ENCODE peak calls at places on chromosomes 6 and 20, in four cellular contexts. N is HepG2, Q is GM12878, J is K562. Y is an unnamed sample.

GRCh38 chr6:45998524-45998923 is 17.1 kb downstream of the CLIC5 start:
- DNase-seq in N (no peak), Q (no peak), J (no peak), Y (no peak)

GRCh38 chr6:72037006-72037405 is 150.7 kb downstream of the RIMS1 start:
- DNase-seq in N (no peak), Q (no peak), J (no peak), Y (no peak)

GRCh38 chr6:106359989-106360409 is 518 bp upstream of the CRYBG1 start:
- DNase-seq in N (no peak), Q (no peak), J (no peak), Y (no peak)

GRCh38 chr6:133637874-133638273 is 251.0 kb upstream of the TCF21 start:
- DNase-seq in N (no peak), Q (no peak), J (no peak), Y (no peak)

GRCh38 chr6:117496383-117496990 is 14.0 kb downstream of the DCBLD1 start:
- DNase-seq in N (no peak), Q (no peak), J (no peak), Y (no peak)

GRCh38 chr6:106134906-106135634 is 48.9 kb downstream of the PRDM1 start:
- DNase-seq in N (peak; percentile 53), Q (no peak), J (peak; percentile 59), Y (no peak)

GRCh38 chr20:63457737-63458136 is 14.7 kb downstream of the KCNQ2 start:
- DNase-seq in N (no peak), Q (no peak), J (no peak), Y (peak; percentile 69)

GRCh38 chr20:7765221-7765620 is 175.0 kb downstream of the HAO1 start:
- DNase-seq in N (no peak), Q (no peak), J (no peak), Y (no peak)

GRCh38 chr20:9407805-9408421 is 106.5 kb upstream of the LAMP5 start:
- DNase-seq in N (peak; percentile 65), Q (peak; percentile 53), J (peak; percentile 51), Y (peak; percentile 57)

GRCh38 chr6:160462551-160463109 is 114.5 kb downstream of the SLC22A3 start:
- DNase-seq in N (no peak), Q (peak; percentile 69), J (no peak), Y (no peak)

GRCh38 chr6:33272358-33273128 is 668 bp downstream of the RPS18 start:
- DNase-seq in N (no peak), Q (no peak), J (peak; percentile 40), Y (no peak)

GRCh38 chr6:123393333-123393732 is 243.4 kb downstream of the TRDN start:
- DNase-seq in N (peak; percentile 6), Q (no peak), J (no peak), Y (no peak)

GRCh38 chr6:43511824-43512415 is 1.8 kb upstream of the LRRC73 start:
- DNase-seq in N (no peak), Q (no peak), J (no peak), Y (no peak)

GRCh38 chr6:168381726-168382458 is 59.1 kb upstream of the SMOC2 start:
- DNase-seq in N (no peak), Q (no peak), J (no peak), Y (no peak)

GRCh38 chr6:157732007-157732406 is 91.0 kb upstream of the SNX9 start:
- DNase-seq in N (no peak), Q (no peak), J (no peak), Y (no peak)

GRCh38 chr6:36545767-36546663 is 1.3 kb downstream of the STK38 start:
- DNase-seq in N (no peak), Q (no peak), J (no peak), Y (peak; percentile 45)

GRCh38 chr6:71254323-71254722 is 34.3 kb upstream of the OGFRL1 start:
- DNase-seq in N (no peak), Q (no peak), J (no peak), Y (peak; percentile 76)

GRCh38 chr6:7976485-7977010 is 66.0 kb upstream of the TXNDC5 start:
- DNase-seq in N (no peak), Q (no peak), J (no peak), Y (no peak)

GRCh38 chr6:43768983-43769525 is 957 bp upstream of the VEGFA start:
- DNase-seq in N (no peak), Q (no peak), J (no peak), Y (peak; percentile 73)

GRCh38 chr6:134846031-134846430 is 103.9 kb downstream of the ALDH8A1 start:
- DNase-seq in N (no peak), Q (no peak), J (no peak), Y (no peak)

GRCh38 chr6:11428895-11429294 is 108.7 kb upstream of the TMEM170B start:
- DNase-seq in N (peak; percentile 80), Q (peak; percentile 83), J (no peak), Y (no peak)

GRCh38 chr20:44734938-44735337 is 10.7 kb upstream of the KCNK15 start:
- DNase-seq in N (no peak), Q (no peak), J (no peak), Y (no peak)

GRCh38 chr20:5168582-5169396 is 42.0 kb downstream of the CDS2 start:
- DNase-seq in N (no peak), Q (no peak), J (no peak), Y (no peak)

GRCh38 chr6:5214570-5215052 is 46.1 kb downstream of the LYRM4 start:
- DNase-seq in N (peak; percentile 25), Q (no peak), J (peak; percentile 84), Y (peak; percentile 54)

GRCh38 chr20:20463933-20464374 is 96.0 kb downstream of the INSM1 start:
- DNase-seq in N (no peak), Q (peak; percentile 35), J (no peak), Y (no peak)

GRCh38 chr6:119308048-119308570 is 41.5 kb downstream of the MAN1A1 start:
- DNase-seq in N (peak; percentile 83), Q (no peak), J (no peak), Y (no peak)
- TF ChIP-seq FOXM1 in N (no peak), Q (no peak), J (no peak), Y (no peak)

GRCh38 chr6:99741092-99741491 is 134.5 kb downstream of the PRDM13 start:
- DNase-seq in N (no peak), Q (no peak), J (no peak), Y (no peak)
- TF ChIP-seq NFIC in N (no peak), Q (no peak), J (no peak), Y (no peak)

DNA sequence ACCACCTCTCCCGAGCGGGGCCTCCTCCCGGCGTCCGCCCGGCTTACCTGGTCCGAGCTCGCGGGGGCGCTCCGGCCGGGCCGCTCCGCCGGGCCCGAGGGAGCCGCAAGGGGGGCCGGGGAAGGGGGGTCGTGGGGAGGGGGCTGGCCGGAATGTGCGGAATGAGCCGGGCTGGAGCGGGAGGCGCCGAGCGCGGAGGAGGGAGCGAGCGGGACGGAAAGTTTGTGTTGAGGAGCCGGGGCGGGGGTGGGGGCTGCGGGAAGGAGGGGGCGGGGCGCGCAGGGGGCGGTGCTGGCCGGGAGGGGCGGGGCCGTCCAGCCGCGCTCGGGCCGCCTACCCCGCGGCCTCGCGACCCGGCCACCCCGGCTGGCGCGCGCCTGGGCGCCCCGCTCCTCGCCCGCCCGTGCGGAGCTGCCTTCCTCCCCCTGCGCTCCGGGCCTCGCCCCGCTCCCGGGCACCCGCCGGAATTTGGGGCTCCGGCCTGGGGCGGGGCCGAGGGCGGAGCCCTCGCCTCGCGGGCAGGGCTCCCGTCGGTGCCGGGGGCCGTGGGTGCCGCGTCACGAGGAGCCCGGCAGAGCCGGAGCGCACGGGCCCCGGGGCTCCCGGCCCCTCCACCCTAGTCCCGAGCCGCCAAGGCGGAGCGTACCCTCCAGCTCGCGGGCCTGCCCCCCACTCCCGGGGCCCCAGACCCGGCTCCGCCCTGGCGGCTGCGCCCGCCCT is at the start of gene TEAD3:
- DNase-seq in N (peak; percentile 69), Q (no peak), J (peak; percentile 97), Y (peak; percentile 97)
- TF ChIP-seq FOXM1 in N (no peak), Q (no peak), J (no peak), Y (no peak)

DNA sequence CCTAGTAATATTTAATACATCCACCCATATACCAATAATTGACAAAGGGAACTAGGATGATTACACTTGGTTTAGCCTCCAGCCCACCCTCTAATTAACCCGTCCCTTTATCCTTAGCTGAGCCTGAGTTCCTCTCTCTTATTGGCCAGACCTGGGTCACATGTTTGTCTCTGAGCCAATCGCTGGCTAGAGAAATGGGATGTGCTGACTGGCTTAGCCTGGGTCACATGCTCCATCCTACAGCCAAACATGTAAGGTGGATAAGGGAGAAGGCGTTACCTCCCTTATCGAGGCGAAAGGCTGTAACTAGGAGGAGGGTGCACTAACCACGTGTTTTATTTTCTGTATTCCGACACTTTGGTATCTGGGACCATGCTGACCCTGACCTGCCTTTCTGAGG is 262.8 kb downstream of the PREX1 start:
- DNase-seq in N (no peak), Q (no peak), J (peak; percentile 53), Y (no peak)
- TF ChIP-seq NFIC in N (no peak), Q (no peak), J (no peak), Y (no peak)

DNA sequence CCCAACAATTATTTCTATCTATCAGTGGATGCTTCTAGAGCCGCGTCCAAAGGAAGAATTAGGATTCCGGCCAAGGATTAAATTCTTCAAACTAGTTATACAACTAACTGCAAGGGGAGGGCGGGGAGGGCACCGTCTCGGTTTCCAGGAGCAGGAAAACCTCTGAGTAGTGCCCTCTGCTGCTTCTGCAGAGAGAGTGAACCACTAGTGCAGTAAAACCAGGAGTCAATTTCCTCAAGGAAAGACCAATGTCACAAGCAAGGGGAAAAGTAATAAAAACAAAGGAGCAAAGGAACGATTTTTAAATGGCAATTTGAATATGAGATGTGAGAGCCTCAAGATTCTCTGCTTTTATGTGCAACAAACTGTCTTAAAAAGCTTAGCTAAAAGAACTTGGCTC is 16.5 kb upstream of the UBE2J1 start:
- DNase-seq in N (peak; percentile 35), Q (no peak), J (no peak), Y (no peak)
- TF ChIP-seq FOXM1 in N (no peak), Q (no peak), J (no peak), Y (no peak)

DNA sequence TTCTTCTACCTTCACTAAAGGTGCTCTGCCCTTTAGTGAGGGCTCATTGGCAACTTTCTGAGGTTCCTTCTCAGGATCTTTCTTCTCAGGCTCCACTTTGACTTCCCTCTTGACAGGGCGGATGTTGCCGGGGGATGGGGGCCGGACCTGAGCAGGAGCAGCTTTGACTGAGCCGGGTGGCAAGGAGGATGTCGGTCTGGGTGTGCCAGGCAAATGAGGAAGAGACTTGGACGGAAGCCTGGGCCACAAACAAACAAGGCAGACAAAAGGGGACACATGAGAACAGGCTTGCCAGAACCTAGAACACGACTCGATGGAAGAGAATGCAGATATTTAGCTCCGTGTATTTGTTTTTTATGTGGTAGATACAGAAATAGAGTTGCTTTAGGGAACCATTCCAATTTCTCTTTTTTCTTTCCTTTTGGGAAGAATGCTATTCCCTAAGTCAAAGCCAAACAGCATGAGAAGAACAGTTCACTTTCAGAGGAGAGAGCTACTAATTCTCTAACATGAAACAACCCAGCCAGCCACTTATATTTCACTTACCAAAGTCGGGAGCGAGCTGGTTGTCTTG is 76.2 kb upstream of the BCLAF1 start:
- DNase-seq in N (no peak), Q (no peak), J (no peak), Y (no peak)
- TF ChIP-seq NFIC in N (no peak), Q (no peak), J (no peak), Y (no peak)

Y was measured in SK-N-SH.